ENCODE peak calls at places on chromosomes 1 and 21, in four cellular contexts. E, Z, Y and H are unnamed samples.

GRCh38 chr1:225882699-225883615 is 777 bp upstream of the TMEM63A start:
- DNase-seq in E (peak), Y (peak), Z (peak), H (peak)

GRCh38 chr1:108830119-108831008 is 26.5 kb downstream of the AKNAD1 start:
- DNase-seq in Y (no peak), Z (no peak), E (peak), H (no peak)

GRCh38 chr1:56911539-56911938 is 54.3 kb downstream of the C8B start:
- DNase-seq in E (no peak), Y (no peak), Z (no peak), H (no peak)

GRCh38 chr1:23452011-23452411 is 27.5 kb upstream of the TCEA3 start:
- DNase-seq in Z (no peak), E (peak), Y (no peak), H (no peak)

GRCh38 chr1:201675143-201675542 is 136.2 kb downstream of the NAV1 start:
- DNase-seq in E (no peak), Y (no peak), Z (no peak), H (no peak)

GRCh38 chr1:91440845-91441244 is 36.2 kb upstream of the HFM1 start:
- DNase-seq in Z (no peak), E (no peak), Y (no peak), H (no peak)

GRCh38 chr21:15978158-15978805 is 248.5 kb downstream of the USP25 start:
- DNase-seq in E (no peak), Z (no peak), Y (no peak), H (no peak)

GRCh38 chr1:57986432-57986831 is 560.1 kb downstream of the OMA1 start:
- DNase-seq in Y (no peak), Z (no peak), E (no peak), H (peak)

GRCh38 chr1:31244326-31244725 is 4.6 kb upstream of the NKAIN1 start:
- DNase-seq in E (no peak), Y (no peak), Z (no peak), H (no peak)

GRCh38 chr1:213166868-213167267 is 115.8 kb downstream of the RPS6KC1 start:
- DNase-seq in E (no peak), Y (no peak), Z (no peak), H (no peak)

GRCh38 chr1:156394835-156395461 is 25.9 kb downstream of the RHBG start:
- DNase-seq in E (no peak), Y (no peak), Z (no peak), H (no peak)

GRCh38 chr1:22208265-22208972 is 65.5 kb upstream of the WNT4 start:
- DNase-seq in Z (no peak), E (no peak), Y (no peak), H (no peak)

GRCh38 chr1:16999863-17000262 is 11.9 kb downstream of the ATP13A2 start:
- DNase-seq in Y (no peak), Z (no peak), E (no peak), H (peak)

GRCh38 chr1:21518774-21519455 is 9.7 kb downstream of the ALPL start:
- DNase-seq in Z (no peak), E (no peak), Y (no peak), H (no peak)

GRCh38 chr1:2175681-2176454 is 18.7 kb downstream of the FAAP20 start:
- DNase-seq in Y (no peak), E (no peak), Z (no peak), H (no peak)

GRCh38 chr21:44449473-44450363 is 5.6 kb upstream of the LRRC3 start:
- DNase-seq in Z (no peak), E (no peak), Y (peak), H (no peak)

GRCh38 chr1:180893614-180894013 is 19.1 kb upstream of the KIAA1614 start:
- DNase-seq in Z (no peak), E (no peak), Y (no peak), H (no peak)

GRCh38 chr1:24859063-24860010 is 70.7 kb downstream of the RUNX3 start:
- DNase-seq in Y (no peak), Z (no peak), E (no peak), H (no peak)

GRCh38 chr21:38351176-38351959 is 94.6 kb downstream of the KCNJ15 start:
- DNase-seq in E (no peak), Z (no peak), Y (no peak), H (no peak)

GRCh38 chr1:157025856-157026255 is 19.7 kb downstream of the ARHGEF11 start:
- DNase-seq in E (no peak), Z (no peak), Y (no peak), H (no peak)

GRCh38 chr1:159334797-159335196 is 32.7 kb downstream of the FCER1A start:
- DNase-seq in Y (no peak), E (no peak), Z (no peak), H (no peak)

GRCh38 chr1:88013485-88013884 is 670.6 kb upstream of the PKN2 start:
- DNase-seq in Y (no peak), E (no peak), Z (no peak), H (no peak)

GRCh38 chr21:44898851-44899767 is 21.6 kb downstream of the ITGB2 start:
- DNase-seq in Z (no peak), E (no peak), Y (no peak), H (no peak)

GRCh38 chr1:193417945-193418744 is 231.7 kb upstream of the B3GALT2 start:
- DNase-seq in E (no peak), Y (no peak), Z (no peak), H (no peak)